ENCODE peak calls at places on chromosomes 1 and 21, in four cellular contexts. K is IMR-90, U is mucosa of descending colon, P is RCC 7860. G is an unnamed sample.

GRCh38 chr21:29196021-29196663 is 65.7 kb downstream of the MAP3K7CL start:
- DNase-seq in K (peak), U (no peak), P (peak), G (peak)

GRCh38 chr1:179816196-179816960 is 61.2 kb downstream of the TOR1AIP2 start:
- DNase-seq in K (peak), U (no peak), P (no peak), G (peak)

GRCh38 chr1:67441183-67441582 is 11.0 kb upstream of the SERBP1 start:
- DNase-seq in K (peak), U (no peak), P (no peak), G (peak)

GRCh38 chr1:67749263-67749843 is 64.4 kb downstream of the GADD45A start:
- DNase-seq in K (no peak), U (no peak), P (no peak), G (no peak)

GRCh38 chr1:66276229-66276628 is 257.7 kb upstream of the SGIP1 start:
- DNase-seq in K (no peak), U (no peak), P (no peak), G (no peak)

GRCh38 chr1:230456478-230456877 is 30.3 kb upstream of the PGBD5 start:
- DNase-seq in K (no peak), U (no peak), P (no peak), G (no peak)

GRCh38 chr1:230170153-230170547 is 103.1 kb downstream of the GALNT2 start:
- DNase-seq in K (no peak), U (no peak), P (no peak), G (no peak)

GRCh38 chr1:35885961-35886558 is 3.1 kb downstream of the AGO1 start:
- DNase-seq in K (no peak), U (no peak), P (no peak), G (no peak)

GRCh38 chr1:63922848-63923247 is 149.0 kb downstream of the ROR1 start:
- DNase-seq in K (no peak), U (no peak), P (no peak), G (no peak)

GRCh38 chr1:224042557-224043118 is 71.3 kb upstream of the FBXO28 start:
- DNase-seq in K (peak), U (no peak), P (no peak), G (no peak)

GRCh38 chr1:155873860-155874259 is 14.5 kb downstream of the SYT11 start:
- DNase-seq in K (peak), U (no peak), P (no peak), G (no peak)

GRCh38 chr1:115113781-115114180 is 24.5 kb upstream of the TSPAN2 start:
- DNase-seq in K (peak), U (no peak), P (peak), G (no peak)

GRCh38 chr1:11731719-11732283 is 4.1 kb upstream of the AGTRAP start:
- DNase-seq in K (peak), U (peak), P (no peak), G (peak)

GRCh38 chr1:29636936-29637335 is 400.6 kb downstream of the PTPRU start:
- DNase-seq in K (no peak), U (no peak), P (no peak), G (no peak)

GRCh38 chr1:195766709-195767108 is 841.5 kb downstream of the KCNT2 start:
- DNase-seq in K (peak), U (no peak), P (no peak), G (no peak)

GRCh38 chr21:36461918-36462486 is 17.9 kb downstream of the CLDN14 start:
- DNase-seq in K (no peak), U (peak), P (no peak), G (no peak)

GRCh38 chr1:162397943-162398560 is 13.9 kb downstream of the SH2D1B start:
- DNase-seq in K (no peak), U (no peak), P (no peak), G (no peak)

GRCh38 chr1:207282496-207283380 is 38.7 kb upstream of the CD55 start:
- DNase-seq in K (peak), U (peak), P (no peak), G (peak)

GRCh38 chr1:160260436-160261382 is 1.6 kb downstream of the DCAF8 start:
- DNase-seq in K (peak), U (no peak), P (peak), G (peak)

GRCh38 chr1:87885263-87885662 is 556.6 kb downstream of the LMO4 start:
- DNase-seq in K (no peak), U (no peak), P (no peak), G (no peak)

GRCh38 chr21:45892156-45892919 is 89.2 kb upstream of the COL6A1 start:
- DNase-seq in K (no peak), U (peak), P (no peak), G (no peak)

GRCh38 chr1:248804771-248805681 is 20.7 kb downstream of the SH3BP5L start:
- DNase-seq in K (no peak), U (no peak), P (no peak), G (no peak)

GRCh38 chr1:197577580-197577979 is 197.7 kb downstream of the DENND1B start:
- DNase-seq in K (peak), U (no peak), P (no peak), G (no peak)

GRCh38 chr1:52748119-52748518 is 21.9 kb downstream of the ZYG11B start:
- DNase-seq in K (no peak), U (no peak), P (no peak), G (no peak)

GRCh38 chr1:208782186-208782585 is 538.0 kb upstream of the PLXNA2 start:
- DNase-seq in K (no peak), U (no peak), P (no peak), G (no peak)

GRCh38 chr1:179058343-179059184 is 23.3 kb upstream of the TOR3A start:
- DNase-seq in K (no peak), U (no peak), P (no peak), G (peak)

GRCh38 chr1:66275601-66276023 is 258.3 kb upstream of the SGIP1 start:
- DNase-seq in K (no peak), U (no peak), P (no peak), G (no peak)

GRCh38 chr1:229076217-229076616 is 194.7 kb upstream of the RAB4A start:
- DNase-seq in K (no peak), U (no peak), P (no peak), G (no peak)